ENCODE peak calls at places on chromosomes 7 and 10, in six cellular contexts. One of them, this sample, is unnamed.

GRCh38 chr7:134778941-134779740 is at the start of gene CALD1:
- DNase-seq in GM12878: no peak
- DNase-seq in HCT116: peak
- DNase-seq in SK-N-SH: peak
- DNase-seq in K562: no peak
- DNase-seq in HepG2: peak
- DNase-seq in this sample: peak

GRCh38 chr10:91006752-91007346 is 86.0 kb upstream of the ANKRD1 start:
- DNase-seq in GM12878: peak
- DNase-seq in HCT116: no peak
- DNase-seq in SK-N-SH: no peak
- DNase-seq in K562: no peak
- DNase-seq in HepG2: no peak
- DNase-seq in this sample: no peak

GRCh38 chr10:95406651-95407280 is 116.0 kb upstream of the PDLIM1 start:
- DNase-seq in GM12878: no peak
- DNase-seq in HCT116: no peak
- DNase-seq in SK-N-SH: no peak
- DNase-seq in K562: no peak
- DNase-seq in HepG2: no peak
- DNase-seq in this sample: no peak

GRCh38 chr10:6033954-6034353 is 28.2 kb downstream of the IL2RA start:
- DNase-seq in GM12878: no peak
- DNase-seq in HCT116: no peak
- DNase-seq in SK-N-SH: no peak
- DNase-seq in K562: no peak
- DNase-seq in HepG2: no peak
- DNase-seq in this sample: no peak

GRCh38 chr7:94216944-94217461 is 177.7 kb upstream of the COL1A2 start:
- DNase-seq in GM12878: no peak
- DNase-seq in HCT116: no peak
- DNase-seq in SK-N-SH: no peak
- DNase-seq in K562: no peak
- DNase-seq in HepG2: no peak
- DNase-seq in this sample: no peak

GRCh38 chr10:89237849-89238248 is 13.7 kb downstream of the LIPA start:
- DNase-seq in GM12878: no peak
- DNase-seq in HCT116: no peak
- DNase-seq in SK-N-SH: no peak
- DNase-seq in K562: no peak
- DNase-seq in HepG2: no peak
- DNase-seq in this sample: no peak

GRCh38 chr10:112374724-112375541 is 1.0 kb downstream of the ACSL5 start:
- DNase-seq in GM12878: no peak
- DNase-seq in HCT116: peak
- DNase-seq in SK-N-SH: no peak
- DNase-seq in K562: no peak
- DNase-seq in HepG2: peak
- DNase-seq in this sample: no peak

GRCh38 chr10:42491001-42491592 is 147.3 kb downstream of the ZNF33B start:
- DNase-seq in GM12878: no peak
- DNase-seq in HCT116: no peak
- DNase-seq in SK-N-SH: no peak
- DNase-seq in K562: no peak
- DNase-seq in HepG2: no peak
- DNase-seq in this sample: no peak

GRCh38 chr10:75764974-75765551 is 333.6 kb downstream of the LRMDA start:
- DNase-seq in GM12878: no peak
- DNase-seq in HCT116: no peak
- DNase-seq in SK-N-SH: no peak
- DNase-seq in K562: no peak
- DNase-seq in HepG2: peak
- DNase-seq in this sample: no peak

GRCh38 chr7:100568176-100568935 is 5.3 kb downstream of the SAP25 start:
- DNase-seq in GM12878: no peak
- DNase-seq in HCT116: no peak
- DNase-seq in SK-N-SH: peak
- DNase-seq in K562: no peak
- DNase-seq in HepG2: peak
- DNase-seq in this sample: no peak
- TF ChIP-seq JUND in GM12878: no peak
- TF ChIP-seq JUND in HCT116: no peak
- TF ChIP-seq JUND in SK-N-SH: no peak
- TF ChIP-seq JUND in K562: no peak
- TF ChIP-seq JUND in HepG2: no peak
- TF ChIP-seq JUND in this sample: no peak

DNA sequence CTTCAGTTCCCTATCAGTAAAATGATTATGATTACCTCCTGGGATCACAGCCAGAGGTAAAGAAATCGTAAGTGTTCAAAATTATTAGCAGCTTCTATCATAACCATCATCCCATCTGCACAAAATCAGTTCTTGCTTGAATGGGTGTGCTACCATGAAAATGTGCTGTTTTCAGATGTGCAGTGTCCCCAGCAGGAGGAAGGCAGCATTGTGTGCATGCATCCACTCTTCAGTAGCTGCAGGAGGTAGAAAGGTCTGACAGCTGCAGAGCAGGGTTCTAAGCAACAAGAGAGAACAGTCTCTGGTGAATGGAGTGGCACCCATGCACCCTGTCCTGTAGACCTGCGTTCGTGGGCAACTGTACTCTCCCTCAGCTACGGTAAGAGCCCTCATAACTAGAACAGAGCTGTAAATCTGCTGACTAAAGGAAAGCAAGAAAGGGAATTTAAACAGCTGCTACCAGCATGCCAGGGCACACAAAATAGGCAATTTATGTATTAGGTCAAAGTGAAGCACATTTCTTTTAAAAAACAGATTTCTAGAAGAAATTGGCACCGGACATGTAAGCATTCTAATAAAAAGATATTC is 21.2 kb downstream of the VSTM2A start:
- DNase-seq in GM12878: no peak
- DNase-seq in HCT116: no peak
- DNase-seq in SK-N-SH: no peak
- DNase-seq in K562: no peak
- DNase-seq in HepG2: no peak
- DNase-seq in this sample: no peak
- H3K9ac ChIP-seq in GM12878: no peak
- H3K9ac ChIP-seq in HCT116: no peak
- H3K9ac ChIP-seq in SK-N-SH: no peak
- H3K9ac ChIP-seq in K562: no peak
- H3K9ac ChIP-seq in HepG2: no peak
- H3K9ac ChIP-seq in this sample: no peak

GRCh38 chr7:118195837-118196474 is 12.0 kb downstream of the LSM8 start:
- DNase-seq in GM12878: no peak
- DNase-seq in HCT116: peak
- DNase-seq in SK-N-SH: peak
- DNase-seq in K562: peak
- DNase-seq in HepG2: peak
- DNase-seq in this sample: peak
- TF ChIP-seq JUND in GM12878: no peak
- TF ChIP-seq JUND in HCT116: no peak
- TF ChIP-seq JUND in SK-N-SH: no peak
- TF ChIP-seq JUND in K562: no peak
- TF ChIP-seq JUND in HepG2: no peak
- TF ChIP-seq JUND in this sample: no peak

GRCh38 chr7:798921-799470 is 33.3 kb upstream of the SUN1 start:
- DNase-seq in GM12878: no peak
- DNase-seq in HCT116: no peak
- DNase-seq in SK-N-SH: no peak
- DNase-seq in K562: no peak
- DNase-seq in HepG2: no peak
- DNase-seq in this sample: no peak
- H3K9ac ChIP-seq in GM12878: no peak
- H3K9ac ChIP-seq in HCT116: no peak
- H3K9ac ChIP-seq in SK-N-SH: no peak
- H3K9ac ChIP-seq in K562: no peak
- H3K9ac ChIP-seq in HepG2: no peak
- H3K9ac ChIP-seq in this sample: no peak

GRCh38 chr10:49700997-49701396 is 21.5 kb downstream of the C10orf53 start:
- DNase-seq in GM12878: no peak
- DNase-seq in HCT116: peak
- DNase-seq in SK-N-SH: no peak
- DNase-seq in K562: no peak
- DNase-seq in HepG2: no peak
- DNase-seq in this sample: no peak
- TF ChIP-seq JUND in GM12878: no peak
- TF ChIP-seq JUND in HCT116: no peak
- TF ChIP-seq JUND in SK-N-SH: no peak
- TF ChIP-seq JUND in K562: no peak
- TF ChIP-seq JUND in HepG2: no peak
- TF ChIP-seq JUND in this sample: no peak

DNA sequence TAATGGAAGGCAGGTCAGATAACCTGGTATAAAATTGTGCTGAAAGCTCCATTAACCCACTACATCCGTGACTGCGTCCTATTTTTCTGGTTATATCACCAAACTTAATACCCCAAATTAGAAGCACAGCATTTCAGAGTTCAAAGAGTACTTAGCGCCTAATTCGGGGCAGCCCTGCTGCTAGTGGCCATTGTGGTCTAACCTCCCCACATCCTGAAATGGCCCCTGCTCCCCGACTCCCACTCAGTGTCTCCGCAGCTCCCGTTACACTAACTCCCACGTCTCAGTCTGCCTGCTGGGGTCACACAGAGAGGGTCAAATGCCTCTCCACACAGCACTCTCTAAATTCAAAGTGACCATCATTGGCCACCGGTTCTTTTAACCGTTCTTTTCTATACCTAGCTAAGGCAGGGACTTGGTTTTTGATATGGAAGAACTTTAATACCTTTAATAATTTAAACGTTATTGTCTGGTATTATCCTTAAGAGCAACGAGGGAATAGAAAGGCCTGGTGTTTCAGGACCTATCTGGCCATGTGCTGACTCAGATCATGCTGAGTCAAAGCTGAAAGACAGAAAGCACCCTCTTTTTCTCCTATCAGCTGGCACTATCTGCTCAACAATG is 117.1 kb downstream of the KMT2E start:
- DNase-seq in GM12878: peak
- DNase-seq in HCT116: no peak
- DNase-seq in SK-N-SH: no peak
- DNase-seq in K562: peak
- DNase-seq in HepG2: no peak
- DNase-seq in this sample: no peak
- H3K9ac ChIP-seq in GM12878: no peak
- H3K9ac ChIP-seq in HCT116: no peak
- H3K9ac ChIP-seq in SK-N-SH: no peak
- H3K9ac ChIP-seq in K562: peak
- H3K9ac ChIP-seq in HepG2: no peak
- H3K9ac ChIP-seq in this sample: no peak

GRCh38 chr10:73584737-73585136 is 6.4 kb downstream of the USP54 start:
- DNase-seq in GM12878: no peak
- DNase-seq in HCT116: no peak
- DNase-seq in SK-N-SH: no peak
- DNase-seq in K562: no peak
- DNase-seq in HepG2: peak
- DNase-seq in this sample: no peak
- TF ChIP-seq JUND in GM12878: no peak
- TF ChIP-seq JUND in HCT116: no peak
- TF ChIP-seq JUND in SK-N-SH: no peak
- TF ChIP-seq JUND in K562: no peak
- TF ChIP-seq JUND in HepG2: no peak
- TF ChIP-seq JUND in this sample: no peak

GRCh38 chr10:71965623-71966022 is 1.4 kb downstream of the CHST3 start:
- DNase-seq in GM12878: no peak
- DNase-seq in HCT116: no peak
- DNase-seq in SK-N-SH: peak
- DNase-seq in K562: no peak
- DNase-seq in HepG2: no peak
- DNase-seq in this sample: no peak

GRCh38 chr10:71963351-71963755 is 842 bp upstream of the CHST3 start:
- DNase-seq in GM12878: no peak
- DNase-seq in HCT116: no peak
- DNase-seq in SK-N-SH: no peak
- DNase-seq in K562: no peak
- DNase-seq in HepG2: no peak
- DNase-seq in this sample: no peak

GRCh38 chr10:71962915-71963314 is 1.3 kb upstream of the CHST3 start:
- DNase-seq in GM12878: no peak
- DNase-seq in HCT116: no peak
- DNase-seq in SK-N-SH: no peak
- DNase-seq in K562: no peak
- DNase-seq in HepG2: no peak
- DNase-seq in this sample: no peak

GRCh38 chr10:71964669-71965515 is 697 bp downstream of the CHST3 start:
- DNase-seq in GM12878: no peak
- DNase-seq in HCT116: no peak
- DNase-seq in SK-N-SH: peak
- DNase-seq in K562: no peak
- DNase-seq in HepG2: no peak
- DNase-seq in this sample: peak

GRCh38 chr10:71963756-71964668 is at the start of gene CHST3:
- DNase-seq in GM12878: no peak
- DNase-seq in HCT116: no peak
- DNase-seq in SK-N-SH: peak
- DNase-seq in K562: no peak
- DNase-seq in HepG2: no peak
- DNase-seq in this sample: no peak
- H3K9ac ChIP-seq in GM12878: no peak
- H3K9ac ChIP-seq in HCT116: peak
- H3K9ac ChIP-seq in SK-N-SH: peak
- H3K9ac ChIP-seq in K562: no peak
- H3K9ac ChIP-seq in HepG2: peak
- H3K9ac ChIP-seq in this sample: peak

GRCh38 chr7:33089142-33089541 is 20.1 kb downstream of the RP9 start:
- DNase-seq in GM12878: no peak
- DNase-seq in HCT116: no peak
- DNase-seq in SK-N-SH: no peak
- DNase-seq in K562: no peak
- DNase-seq in HepG2: no peak
- DNase-seq in this sample: no peak

GRCh38 chr7:33093266-33093665 is 15.9 kb downstream of the RP9 start:
- DNase-seq in GM12878: no peak
- DNase-seq in HCT116: no peak
- DNase-seq in SK-N-SH: no peak
- DNase-seq in K562: no peak
- DNase-seq in HepG2: no peak
- DNase-seq in this sample: no peak

GRCh38 chr7:33091111-33091531 is 18.1 kb downstream of the RP9 start:
- DNase-seq in GM12878: no peak
- DNase-seq in HCT116: no peak
- DNase-seq in SK-N-SH: no peak
- DNase-seq in K562: no peak
- DNase-seq in HepG2: no peak
- DNase-seq in this sample: no peak

GRCh38 chr7:33087858-33088257 is 21.3 kb downstream of the RP9 start:
- DNase-seq in GM12878: no peak
- DNase-seq in HCT116: no peak
- DNase-seq in SK-N-SH: no peak
- DNase-seq in K562: no peak
- DNase-seq in HepG2: no peak
- DNase-seq in this sample: no peak

DNA sequence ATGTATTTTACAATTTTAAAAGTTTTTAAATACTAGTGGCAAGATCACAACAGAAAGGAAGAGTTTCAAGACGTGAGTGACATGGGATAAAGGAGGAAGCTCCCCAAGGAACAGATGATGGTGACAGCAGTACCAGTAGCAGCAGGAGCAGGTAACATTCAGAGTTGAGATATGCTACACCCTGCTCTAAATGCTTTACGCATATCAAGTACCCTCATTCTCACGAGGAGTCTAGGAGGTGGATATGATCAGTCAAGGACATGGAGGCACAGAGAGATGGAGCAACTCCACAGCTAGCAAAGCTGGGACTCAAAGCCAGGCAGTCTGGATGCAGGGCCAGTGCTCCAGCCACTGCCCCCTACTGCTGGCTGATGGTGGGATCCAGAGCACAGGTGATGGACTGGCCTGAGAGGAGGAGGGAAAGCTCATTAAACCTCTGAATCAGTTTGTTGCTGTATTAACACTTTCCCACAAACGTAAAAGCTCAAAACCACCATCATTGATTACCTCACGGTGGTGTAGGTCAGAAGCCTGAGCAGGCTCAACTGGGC is 17.5 kb downstream of the RP9 start:
- DNase-seq in GM12878: no peak
- DNase-seq in HCT116: no peak
- DNase-seq in SK-N-SH: no peak
- DNase-seq in K562: no peak
- DNase-seq in HepG2: no peak
- DNase-seq in this sample: no peak
- TF ChIP-seq JUND in GM12878: no peak
- TF ChIP-seq JUND in HCT116: no peak
- TF ChIP-seq JUND in SK-N-SH: no peak
- TF ChIP-seq JUND in K562: no peak
- TF ChIP-seq JUND in HepG2: no peak
- TF ChIP-seq JUND in this sample: no peak